ENCODE peak calls at places on chromosome 17, in six cellular contexts. J is retina, Z is iris pigment epithelial cell, I is HS-27A, U is putamen, N is glutamatergic neuron. A is an unnamed sample.

GRCh38 chr17:49373115-49373514 is 11.1 kb upstream of the ZNF652 start:
- DNase-seq in N (no peak), I (no peak), Z (no peak), U (no peak), J (no peak), A (no peak)

GRCh38 chr17:45092932-45093430 is 31.9 kb downstream of the NMT1 start:
- DNase-seq in Z (peak), J (no peak), I (peak), U (peak), N (no peak), A (peak)

GRCh38 chr17:30926516-30926915 is 4.8 kb downstream of the ADAP2 start:
- DNase-seq in Z (no peak), J (no peak), U (no peak), I (no peak), N (no peak), A (no peak)

GRCh38 chr17:63961355-63962207 is 11.1 kb downstream of the SCN4A start:
- DNase-seq in N (peak), Z (peak), U (no peak), I (no peak), J (peak), A (peak)

GRCh38 chr17:50363217-50364060 is 9.5 kb downstream of the MRPL27 start:
- DNase-seq in N (no peak), U (peak), J (peak), Z (peak), I (no peak), A (peak)

GRCh38 chr17:74833501-74834361 is 26.0 kb downstream of the GRIN2C start:
- DNase-seq in I (no peak), J (peak), Z (peak), N (peak), U (no peak), A (peak)

GRCh38 chr17:61402978-61403845 is 3.6 kb downstream of the TBX2 start:
- DNase-seq in I (no peak), U (no peak), J (no peak), Z (no peak), N (no peak), A (peak)

GRCh38 chr17:1227917-1228751 is 42.1 kb upstream of the BHLHA9 start:
- DNase-seq in U (no peak), I (no peak), J (peak), N (peak), Z (peak), A (no peak)

GRCh38 chr17:1710807-1711553 is 803 bp upstream of the TLCD2 start:
- DNase-seq in I (no peak), J (no peak), U (no peak), N (no peak), Z (no peak), A (no peak)

GRCh38 chr17:45408611-45409421 is 23.9 kb downstream of the ARHGAP27 start:
- DNase-seq in J (no peak), I (no peak), Z (no peak), N (no peak), U (no peak), A (no peak)

GRCh38 chr17:47725446-47726109 is 7.5 kb upstream of the TBX21 start:
- DNase-seq in Z (no peak), J (no peak), U (no peak), I (no peak), N (no peak), A (no peak)

GRCh38 chr17:68200689-68201424 is 47.0 kb upstream of the AMZ2 start:
- DNase-seq in Z (peak), J (peak), N (peak), U (peak), I (peak), A (peak)

GRCh38 chr17:28384281-28385036 is 13.0 kb downstream of the SARM1 start:
- DNase-seq in J (peak), U (no peak), N (no peak), Z (no peak), I (no peak), A (no peak)

GRCh38 chr17:14157822-14158221 is 78.8 kb downstream of the CDRT15 start:
- DNase-seq in U (no peak), Z (no peak), I (no peak), N (no peak), J (no peak), A (no peak)

GRCh38 chr17:9811537-9811936 is 10.3 kb downstream of the GSG1L2 start:
- DNase-seq in I (no peak), Z (no peak), J (no peak), U (no peak), N (no peak), A (no peak)

GRCh38 chr17:48692049-48692448 is 30.3 kb downstream of the PRAC1 start:
- DNase-seq in J (no peak), Z (no peak), U (no peak), N (no peak), I (no peak), A (no peak)

GRCh38 chr17:74024871-74025531 is 178.5 kb upstream of the RPL38 start:
- DNase-seq in J (no peak), I (no peak), N (no peak), U (no peak), Z (no peak), A (no peak)

GRCh38 chr17:77233635-77234334 is 93.0 kb downstream of the SEC14L1 start:
- DNase-seq in N (no peak), J (no peak), Z (peak), U (no peak), I (no peak), A (peak)

GRCh38 chr17:41966453-41967140 is at the start of gene CNP:
- DNase-seq in U (peak), J (peak), Z (peak), N (peak), I (peak), A (peak)

GRCh38 chr17:38591759-38592241 is 14.0 kb downstream of the SRCIN1 start:
- DNase-seq in I (no peak), N (no peak), J (no peak), U (no peak), Z (peak), A (no peak)

GRCh38 chr17:38752930-38753506 is 477 bp downstream of the PSMB3 start:
- DNase-seq in I (no peak), U (no peak), N (no peak), J (no peak), Z (no peak), A (no peak)

GRCh38 chr17:49191917-49192741 is 18.2 kb downstream of the GNGT2 start:
- DNase-seq in U (peak), J (peak), I (peak), Z (peak), N (peak), A (peak)

GRCh38 chr17:78359936-78360370 is at the start of gene SOCS3:
- DNase-seq in I (no peak), N (peak), U (peak), J (peak), Z (peak), A (peak)

GRCh38 chr17:48160177-48160967 is 52.8 kb downstream of the SNX11 start:
- DNase-seq in Z (no peak), J (no peak), N (no peak), I (no peak), U (no peak), A (no peak)

GRCh38 chr17:42179911-42180410 is 981 bp downstream of the KCNH4 start:
- DNase-seq in Z (peak), N (peak), J (peak), U (no peak), I (no peak), A (peak)

GRCh38 chr17:79005063-79005861 is 4.3 kb downstream of the CANT1 start:
- DNase-seq in Z (no peak), N (no peak), J (no peak), I (no peak), U (no peak), A (no peak)

GRCh38 chr17:62150471-62150870 is 85.4 kb upstream of the MED13 start:
- DNase-seq in I (no peak), J (no peak), Z (no peak), U (no peak), N (no peak), A (no peak)

GRCh38 chr17:2253768-2254406 is 49.7 kb downstream of the SMG6 start:
- DNase-seq in I (no peak), N (no peak), J (no peak), Z (no peak), U (no peak), A (no peak)

GRCh38 chr17:27613425-27613824 is 17.6 kb upstream of the LGALS9 start:
- DNase-seq in Z (no peak), N (no peak), I (no peak), U (no peak), J (no peak), A (no peak)

GRCh38 chr17:44797809-44798208 is 32.3 kb downstream of the GJC1 start:
- DNase-seq in Z (peak), J (no peak), U (no peak), I (no peak), N (no peak), A (peak)

GRCh38 chr17:77602062-77602746 is 356.3 kb upstream of the TNRC6C start:
- DNase-seq in I (no peak), J (peak), N (no peak), U (no peak), Z (peak), A (peak)

GRCh38 chr17:44197980-44198720 is 1.5 kb downstream of the ATXN7L3 start:
- DNase-seq in N (no peak), I (no peak), J (no peak), U (no peak), Z (peak), A (peak)

GRCh38 chr17:45718791-45719190 is 65.3 kb upstream of the CRHR1 start:
- DNase-seq in N (no peak), U (no peak), J (no peak), I (no peak), Z (no peak), A (no peak)

GRCh38 chr17:43983515-43984411 is 20.7 kb upstream of the NAGS start:
- DNase-seq in I (no peak), Z (no peak), J (peak), U (no peak), N (peak), A (no peak)

GRCh38 chr17:80773243-80773991 is 218.2 kb upstream of the CHMP6 start:
- DNase-seq in J (peak), I (no peak), Z (peak), U (peak), N (peak), A (peak)

GRCh38 chr17:50604470-50604869 is 30.2 kb upstream of the ABCC3 start:
- DNase-seq in Z (peak), I (no peak), U (no peak), N (no peak), J (peak), A (peak)

GRCh38 chr17:28327031-28327607 is 8.1 kb downstream of the TMEM97 start:
- DNase-seq in N (no peak), J (no peak), Z (no peak), I (no peak), U (no peak), A (no peak)

GRCh38 chr17:48310748-48311213 is 119.2 kb downstream of the SKAP1 start:
- DNase-seq in I (no peak), J (peak), Z (no peak), N (peak), U (no peak), A (no peak)

GRCh38 chr17:71522383-71522782 is 598.4 kb upstream of the SOX9 start:
- DNase-seq in I (no peak), U (no peak), Z (no peak), N (no peak), J (no peak), A (no peak)

A was measured in hepatic stellate cell.